ENCODE peak calls at places on chromosomes 5 and 9, in four cellular contexts. One of them, this sample, is unnamed.

GRCh38 chr9:76266649-76267627 is 127.3 kb downstream of the RFK start:
- DNase-seq in heart right ventricle: no peak
- DNase-seq in neuronal stem cell: peak; percentile 74
- DNase-seq in GM23338: no peak
- DNase-seq in this sample: no peak

GRCh38 chr5:32842798-32843531 is 131.8 kb downstream of the NPR3 start:
- DNase-seq in heart right ventricle: no peak
- DNase-seq in neuronal stem cell: no peak
- DNase-seq in GM23338: no peak
- DNase-seq in this sample: no peak

GRCh38 chr5:78499485-78499884 is 139.1 kb downstream of the SCAMP1 start:
- DNase-seq in heart right ventricle: no peak
- DNase-seq in neuronal stem cell: no peak
- DNase-seq in GM23338: no peak
- DNase-seq in this sample: no peak

GRCh38 chr9:86303316-86303975 is 21.1 kb upstream of the ISCA1 start:
- DNase-seq in heart right ventricle: no peak
- DNase-seq in neuronal stem cell: no peak
- DNase-seq in GM23338: peak; percentile 74
- DNase-seq in this sample: no peak

GRCh38 chr9:85487872-85488271 is 253.9 kb downstream of the AGTPBP1 start:
- DNase-seq in heart right ventricle: no peak
- DNase-seq in neuronal stem cell: no peak
- DNase-seq in GM23338: no peak
- DNase-seq in this sample: no peak

GRCh38 chr5:165029471-165029870 is 1524.1 kb downstream of the MAT2B start:
- DNase-seq in heart right ventricle: no peak
- DNase-seq in neuronal stem cell: peak; percentile 8
- DNase-seq in GM23338: peak; percentile 78
- DNase-seq in this sample: no peak

GRCh38 chr9:95819636-95820035 is 55.9 kb upstream of the ERCC6L2 start:
- DNase-seq in heart right ventricle: no peak
- DNase-seq in neuronal stem cell: no peak
- DNase-seq in GM23338: peak; percentile 71
- DNase-seq in this sample: no peak

GRCh38 chr9:101791938-101792337 is 53.5 kb upstream of the GRIN3A start:
- DNase-seq in heart right ventricle: no peak
- DNase-seq in neuronal stem cell: peak; percentile 67
- DNase-seq in GM23338: peak; percentile 75
- DNase-seq in this sample: peak; percentile 4

GRCh38 chr5:8238080-8238479 is 369.1 kb downstream of the MTRR start:
- DNase-seq in heart right ventricle: no peak
- DNase-seq in neuronal stem cell: no peak
- DNase-seq in GM23338: no peak
- DNase-seq in this sample: no peak

GRCh38 chr5:115583474-115583873 is 18.8 kb downstream of the TICAM2 start:
- DNase-seq in heart right ventricle: no peak
- DNase-seq in neuronal stem cell: no peak
- DNase-seq in GM23338: peak; percentile 13
- DNase-seq in this sample: no peak

GRCh38 chr9:95363051-95363841 is 45.7 kb upstream of the FANCC start:
- DNase-seq in heart right ventricle: no peak
- DNase-seq in neuronal stem cell: no peak
- DNase-seq in GM23338: peak; percentile 17
- DNase-seq in this sample: no peak

GRCh38 chr5:53027913-53028312 is 38.8 kb downstream of the ITGA2 start:
- DNase-seq in heart right ventricle: peak; percentile 52
- DNase-seq in neuronal stem cell: no peak
- DNase-seq in GM23338: no peak
- DNase-seq in this sample: peak; percentile 4

GRCh38 chr5:75668988-75669760 is 48.1 kb downstream of the POC5 start:
- DNase-seq in heart right ventricle: no peak
- DNase-seq in neuronal stem cell: no peak
- DNase-seq in GM23338: no peak
- DNase-seq in this sample: peak; percentile 13

GRCh38 chr9:70589571-70590263 is 175.3 kb upstream of the KLF9 start:
- DNase-seq in heart right ventricle: peak; percentile 21
- DNase-seq in neuronal stem cell: no peak
- DNase-seq in GM23338: no peak
- DNase-seq in this sample: no peak

GRCh38 chr5:124411089-124411488 is 335.4 kb downstream of the ZNF608 start:
- DNase-seq in heart right ventricle: no peak
- DNase-seq in neuronal stem cell: no peak
- DNase-seq in GM23338: no peak
- DNase-seq in this sample: no peak

GRCh38 chr5:6143523-6143922 is 234.8 kb downstream of the MED10 start:
- DNase-seq in heart right ventricle: no peak
- DNase-seq in neuronal stem cell: no peak
- DNase-seq in GM23338: peak; percentile 39
- DNase-seq in this sample: no peak

GRCh38 chr5:115072266-115073056 is 97.2 kb downstream of the TRIM36 start:
- DNase-seq in heart right ventricle: no peak
- DNase-seq in neuronal stem cell: no peak
- DNase-seq in GM23338: peak; percentile 59
- DNase-seq in this sample: no peak

GRCh38 chr9:97431549-97432143 is 19.8 kb downstream of the TDRD7 start:
- DNase-seq in heart right ventricle: no peak
- DNase-seq in neuronal stem cell: no peak
- DNase-seq in GM23338: no peak
- DNase-seq in this sample: no peak

GRCh38 chr9:99140685-99141314 is 35.9 kb downstream of the TGFBR1 start:
- DNase-seq in heart right ventricle: no peak
- DNase-seq in neuronal stem cell: peak; percentile 41
- DNase-seq in GM23338: peak; percentile 75
- DNase-seq in this sample: no peak

GRCh38 chr9:79591463-79591862 is 19.7 kb downstream of the TLE4 start:
- DNase-seq in heart right ventricle: no peak
- DNase-seq in neuronal stem cell: no peak
- DNase-seq in GM23338: no peak
- DNase-seq in this sample: no peak

GRCh38 chr5:171505473-171506043 is 86.1 kb downstream of the FGF18 start:
- DNase-seq in heart right ventricle: no peak
- DNase-seq in neuronal stem cell: no peak
- DNase-seq in GM23338: no peak
- DNase-seq in this sample: no peak

GRCh38 chr5:139137703-139138102 is 60.5 kb downstream of the SIL1 start:
- DNase-seq in heart right ventricle: no peak
- DNase-seq in neuronal stem cell: no peak
- DNase-seq in GM23338: peak; percentile 64
- DNase-seq in this sample: no peak

GRCh38 chr5:73273379-73274050 is 100.5 kb downstream of the TMEM174 start:
- DNase-seq in heart right ventricle: no peak
- DNase-seq in neuronal stem cell: no peak
- DNase-seq in GM23338: no peak
- DNase-seq in this sample: no peak

GRCh38 chr9:124593080-124594058 is 86.2 kb upstream of the NR5A1 start:
- DNase-seq in heart right ventricle: no peak
- DNase-seq in neuronal stem cell: peak; percentile 78
- DNase-seq in GM23338: peak; percentile 93
- DNase-seq in this sample: no peak

GRCh38 chr9:79682076-79682736 is 110.4 kb downstream of the TLE4 start:
- DNase-seq in heart right ventricle: no peak
- DNase-seq in neuronal stem cell: no peak
- DNase-seq in GM23338: no peak
- DNase-seq in this sample: no peak

GRCh38 chr5:159452480-159453167 is 122.3 kb upstream of the IL12B start:
- DNase-seq in heart right ventricle: no peak
- DNase-seq in neuronal stem cell: no peak
- DNase-seq in GM23338: no peak
- DNase-seq in this sample: no peak

GRCh38 chr5:118788351-118788750 is 200.0 kb downstream of the DTWD2 start:
- DNase-seq in heart right ventricle: no peak
- DNase-seq in neuronal stem cell: no peak
- DNase-seq in GM23338: no peak
- DNase-seq in this sample: no peak

GRCh38 chr9:125988479-125989050 is 241.4 kb downstream of the PBX3 start:
- DNase-seq in heart right ventricle: no peak
- DNase-seq in neuronal stem cell: no peak
- DNase-seq in GM23338: no peak
- DNase-seq in this sample: no peak

GRCh38 chr9:6215562-6215961 is at the start of gene IL33:
- DNase-seq in heart right ventricle: no peak
- DNase-seq in neuronal stem cell: no peak
- DNase-seq in GM23338: no peak
- DNase-seq in this sample: no peak

GRCh38 chr9:14677396-14677795 is 15.8 kb downstream of the ZDHHC21 start:
- DNase-seq in heart right ventricle: no peak
- DNase-seq in neuronal stem cell: no peak
- DNase-seq in GM23338: no peak
- DNase-seq in this sample: no peak

GRCh38 chr5:157109744-157110143 is 900 bp upstream of the HAVCR2 start:
- DNase-seq in heart right ventricle: no peak
- DNase-seq in neuronal stem cell: no peak
- DNase-seq in GM23338: no peak
- DNase-seq in this sample: no peak

GRCh38 chr9:81118416-81118815 is 570.9 kb downstream of the TLE1 start:
- DNase-seq in heart right ventricle: no peak
- DNase-seq in neuronal stem cell: no peak
- DNase-seq in GM23338: no peak
- DNase-seq in this sample: no peak

GRCh38 chr9:93107151-93107824 is 11.3 kb downstream of the CARD19 start:
- DNase-seq in heart right ventricle: no peak
- DNase-seq in neuronal stem cell: no peak
- DNase-seq in GM23338: no peak
- DNase-seq in this sample: no peak

GRCh38 chr5:42930934-42931333 is 109.2 kb downstream of the ANXA2R start:
- DNase-seq in heart right ventricle: no peak
- DNase-seq in neuronal stem cell: no peak
- DNase-seq in GM23338: no peak
- DNase-seq in this sample: no peak

GRCh38 chr5:34625246-34625645 is 30.9 kb upstream of the RAI14 start:
- DNase-seq in heart right ventricle: no peak
- DNase-seq in neuronal stem cell: no peak
- DNase-seq in GM23338: no peak
- DNase-seq in this sample: no peak

GRCh38 chr9:112752334-112753110 is 2.0 kb downstream of the SNX30 start:
- DNase-seq in heart right ventricle: no peak
- DNase-seq in neuronal stem cell: no peak
- DNase-seq in GM23338: no peak
- DNase-seq in this sample: no peak

GRCh38 chr5:14270212-14270702 is 127.1 kb downstream of the TRIO start:
- DNase-seq in heart right ventricle: no peak
- DNase-seq in neuronal stem cell: peak; percentile 64
- DNase-seq in GM23338: peak; percentile 88
- DNase-seq in this sample: peak; percentile 41

GRCh38 chr9:134036130-134036529 is 10.8 kb downstream of the BRD3OS start:
- DNase-seq in heart right ventricle: no peak
- DNase-seq in neuronal stem cell: no peak
- DNase-seq in GM23338: no peak
- DNase-seq in this sample: no peak

GRCh38 chr5:71874521-71874920 is 155.4 kb downstream of the CARTPT start:
- DNase-seq in heart right ventricle: no peak
- DNase-seq in neuronal stem cell: no peak
- DNase-seq in GM23338: no peak
- DNase-seq in this sample: no peak
- H3K27ac ChIP-seq in heart right ventricle: no peak overlapping the region
- H3K27ac ChIP-seq in neuronal stem cell: no peak overlapping the region
- H3K27ac ChIP-seq in GM23338: no peak overlapping the region
- H3K27ac ChIP-seq in this sample: no peak overlapping the region

DNA sequence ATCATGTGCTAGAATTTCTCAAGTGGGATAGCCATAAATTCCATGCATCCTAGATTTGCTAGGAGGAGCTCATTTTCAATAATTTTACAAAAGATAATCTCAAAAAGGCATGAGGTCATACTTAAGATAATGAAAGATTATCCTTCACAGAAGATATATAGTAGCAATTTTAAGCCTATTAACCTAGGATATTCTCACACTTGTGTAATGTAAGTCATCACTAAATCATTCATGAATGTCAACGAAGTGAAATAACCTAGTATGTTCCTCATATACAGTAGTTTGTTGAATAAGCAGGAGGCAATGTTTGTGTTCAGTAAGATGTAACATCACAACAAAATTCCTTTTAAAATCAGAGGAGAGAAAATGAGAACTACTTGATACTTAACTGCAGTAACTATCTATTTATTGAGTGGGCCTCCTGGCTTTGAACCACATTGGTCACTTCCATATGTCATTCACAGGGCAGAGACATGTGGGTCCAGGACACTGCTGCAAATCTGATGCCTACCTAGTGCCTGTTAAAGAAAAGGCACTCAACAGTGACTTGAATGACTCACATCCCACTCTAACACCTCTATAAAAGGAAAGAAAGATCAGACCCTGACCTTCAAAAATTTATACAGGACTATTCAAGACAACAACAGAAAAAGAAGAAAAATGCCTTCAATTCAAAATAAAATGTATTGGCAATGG is 8.2 kb downstream of the LIFR start:
- DNase-seq in heart right ventricle: no peak
- DNase-seq in neuronal stem cell: no peak
- DNase-seq in GM23338: no peak
- DNase-seq in this sample: no peak
- H3K27ac ChIP-seq in heart right ventricle: peak overlapping the region; percentile 41
- H3K27ac ChIP-seq in neuronal stem cell: no peak overlapping the region
- H3K27ac ChIP-seq in GM23338: no peak overlapping the region
- H3K27ac ChIP-seq in this sample: no peak overlapping the region

GRCh38 chr5:67530609-67531255 is 334.1 kb upstream of the CD180 start:
- DNase-seq in heart right ventricle: no peak
- DNase-seq in neuronal stem cell: no peak
- DNase-seq in GM23338: peak; percentile 6
- DNase-seq in this sample: no peak

GRCh38 chr5:67528953-67529352 is 332.4 kb upstream of the CD180 start:
- DNase-seq in heart right ventricle: no peak
- DNase-seq in neuronal stem cell: no peak
- DNase-seq in GM23338: no peak
- DNase-seq in this sample: no peak

DNA sequence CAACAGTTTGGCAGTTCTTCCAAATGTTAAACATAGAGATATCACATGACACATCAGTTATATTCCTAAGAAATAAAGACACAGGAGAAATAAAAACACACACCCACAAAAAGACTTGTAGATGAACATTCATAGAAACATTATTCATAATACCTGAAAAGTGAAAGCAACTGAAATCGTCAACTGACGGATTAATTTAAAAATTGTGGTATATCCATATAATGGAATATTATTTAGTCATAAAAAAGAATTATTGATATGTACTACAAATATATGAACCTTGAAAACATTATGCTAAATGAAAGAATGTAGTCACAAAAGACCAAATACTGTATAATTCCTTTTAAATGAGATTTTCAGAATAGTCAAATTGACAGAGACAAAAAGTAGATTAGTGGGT is 330.2 kb upstream of the CD180 start:
- DNase-seq in heart right ventricle: no peak
- DNase-seq in neuronal stem cell: no peak
- DNase-seq in GM23338: no peak
- DNase-seq in this sample: no peak
- H3K27ac ChIP-seq in heart right ventricle: no peak overlapping the region
- H3K27ac ChIP-seq in neuronal stem cell: no peak overlapping the region
- H3K27ac ChIP-seq in GM23338: no peak overlapping the region
- H3K27ac ChIP-seq in this sample: no peak overlapping the region

DNA sequence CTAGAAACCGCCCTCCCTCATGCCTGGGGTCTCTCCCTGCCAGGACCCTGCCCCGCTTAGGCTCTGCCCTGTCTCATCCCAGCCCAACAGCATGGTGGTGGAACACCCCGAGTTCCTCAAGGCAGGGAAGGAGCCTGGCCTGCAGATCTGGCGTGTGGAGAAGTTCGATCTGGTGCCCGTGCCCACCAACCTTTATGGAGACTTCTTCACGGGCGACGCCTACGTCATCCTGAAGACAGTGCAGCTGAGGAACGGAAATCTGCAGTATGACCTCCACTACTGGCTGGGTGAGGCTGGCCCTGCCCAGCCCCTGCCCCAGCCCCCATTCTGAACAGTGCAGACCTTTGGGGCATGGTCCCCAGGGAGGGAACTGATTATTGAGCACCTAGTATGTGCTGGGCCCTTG is 33.9 kb downstream of the GSN start:
- DNase-seq in heart right ventricle: no peak
- DNase-seq in neuronal stem cell: no peak
- DNase-seq in GM23338: no peak
- DNase-seq in this sample: no peak
- H3K27ac ChIP-seq in heart right ventricle: peak overlapping the region; percentile 100
- H3K27ac ChIP-seq in neuronal stem cell: no peak overlapping the region
- H3K27ac ChIP-seq in GM23338: no peak overlapping the region
- H3K27ac ChIP-seq in this sample: peak overlapping the region; percentile 80